ENCODE peak calls at places on chromosome 17, in six cellular contexts. V, K, A, I, E and B are unnamed samples.

GRCh38 chr17:28878158-28878910 is 19.2 kb downstream of the FLOT2 start:
- ATAC-seq in V (no peak), A (no peak), E (no peak), K (no peak), I (no peak), B (no peak)

GRCh38 chr17:69828087-69828486 is 246.9 kb upstream of the KCNJ16 start:
- ATAC-seq in V (no peak), A (peak; percentile 92), E (no peak), I (no peak), K (no peak), B (no peak)

GRCh38 chr17:62704381-62704971 is 77.0 kb downstream of the MRC2 start:
- ATAC-seq in A (peak; percentile 39), I (no peak), K (peak; percentile 6), V (peak; percentile 41), E (peak; percentile 20), B (peak; percentile 40)

GRCh38 chr17:81160306-81160705 is 5.0 kb upstream of the PVALEF start:
- ATAC-seq in V (no peak), K (no peak), E (no peak), I (peak; percentile 37), A (peak; percentile 81), B (no peak)

GRCh38 chr17:27241346-27241946 is 52.5 kb upstream of the WSB1 start:
- ATAC-seq in I (no peak), E (no peak), V (peak; percentile 21), A (no peak), K (no peak), B (no peak)

GRCh38 chr17:75828051-75828400 is 16.2 kb downstream of the UNC13D start:
- ATAC-seq in K (no peak), I (no peak), V (peak; percentile 0), E (no peak), A (no peak), B (no peak)

GRCh38 chr17:19744922-19745757 is 3.0 kb downstream of the ALDH3A1 start:
- ATAC-seq in V (peak; percentile 95), I (peak; percentile 82), A (peak; percentile 90), E (peak; percentile 12), K (peak; percentile 96), B (peak; percentile 92)

GRCh38 chr17:56292628-56293027 is 139.4 kb downstream of the ANKFN1 start:
- ATAC-seq in K (no peak), A (no peak), E (no peak), V (no peak), I (no peak), B (no peak)

GRCh38 chr17:76824103-76824502 is 44.1 kb upstream of the MGAT5B start:
- ATAC-seq in E (no peak), K (no peak), I (no peak), A (no peak), V (no peak), B (no peak)

GRCh38 chr17:50793007-50793406 is 25.7 kb upstream of the ANKRD40CL start:
- ATAC-seq in E (no peak), A (no peak), V (peak; percentile 22), I (no peak), K (no peak), B (no peak)

GRCh38 chr17:29791336-29791735 is 138.7 kb downstream of the SSH2 start:
- ATAC-seq in K (no peak), E (no peak), I (no peak), A (no peak), V (no peak), B (no peak)

GRCh38 chr17:76036497-76037380 is 9.6 kb upstream of the EVPL start:
- ATAC-seq in V (no peak), A (peak; percentile 15), E (no peak), I (no peak), K (peak; percentile 61), B (peak; percentile 69)

GRCh38 chr17:41823141-41823524 is 10.3 kb downstream of the FKBP10 start:
- ATAC-seq in E (no peak), A (no peak), I (no peak), V (peak; percentile 8), K (peak; percentile 12), B (no peak)
- TF ChIP-seq POLR2A in E (no peak), A (no peak), I (no peak), V (no peak), K (no peak), B (no peak)

DNA sequence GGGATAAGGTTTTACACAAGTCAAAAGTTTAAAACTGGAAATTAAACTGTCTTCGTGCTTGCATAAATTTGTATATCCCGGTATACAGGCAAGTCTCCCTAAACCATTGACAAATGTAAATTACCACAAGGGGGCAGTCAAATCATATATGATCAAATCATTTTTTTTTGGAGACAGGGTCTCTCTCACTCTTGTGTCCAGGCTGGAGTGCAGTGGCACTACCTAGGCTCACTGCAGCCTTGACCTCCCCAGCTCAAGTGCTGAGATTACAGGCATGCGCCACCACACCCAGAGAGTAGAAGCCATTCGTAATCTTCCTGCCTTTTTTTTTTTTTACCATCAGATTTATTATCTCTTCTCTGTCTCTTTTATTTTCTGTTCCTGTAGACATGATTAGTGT is 18.5 kb downstream of the TOP2A start:
- ATAC-seq in V (peak; percentile 86), E (peak; percentile 86), K (peak; percentile 75), I (no peak), A (peak; percentile 44), B (no peak)
- TF ChIP-seq POLR2A in V (no peak), E (no peak), K (no peak), I (no peak), A (no peak), B (no peak)

GRCh38 chr17:5234645-5235576 is at the start of gene SCIMP:
- ATAC-seq in A (peak; percentile 78), K (no peak), E (no peak), V (no peak), I (peak; percentile 42), B (peak; percentile 61)
- TF ChIP-seq POLR2A in A (no peak), K (no peak), E (no peak), V (no peak), I (no peak), B (no peak)

GRCh38 chr17:5097101-5097834 is 14.4 kb downstream of the ZNF232 start:
- ATAC-seq in E (no peak), K (no peak), I (peak; percentile 71), V (no peak), A (peak; percentile 90), B (peak; percentile 78)
- TF ChIP-seq POLR2A in E (no peak), K (no peak), I (no peak), V (no peak), A (no peak), B (no peak)

DNA sequence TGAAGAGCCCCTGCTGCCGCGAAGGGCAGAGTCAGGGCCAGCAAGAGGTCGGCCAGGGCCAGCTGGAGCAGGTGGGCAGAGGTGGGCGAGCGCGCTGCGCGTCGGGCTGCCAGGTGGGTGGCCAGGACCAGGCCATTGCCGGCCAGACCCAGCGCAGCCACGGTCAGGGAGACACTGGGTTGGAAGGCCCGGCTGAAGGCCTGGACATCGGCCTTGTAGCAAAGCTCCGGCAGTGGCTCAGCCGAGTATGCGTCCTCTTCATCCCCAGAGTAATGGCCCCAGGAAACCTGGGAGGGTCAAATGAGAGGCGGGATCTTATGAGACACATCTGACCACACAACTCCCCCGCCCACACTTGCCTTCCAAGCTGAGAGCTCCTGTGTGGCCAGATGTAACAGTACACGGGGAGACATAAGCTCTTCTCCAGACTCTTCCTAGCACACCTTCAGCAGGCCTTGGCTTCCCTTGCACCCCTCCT is 1.3 kb downstream of the CCR10 start:
- ATAC-seq in K (no peak), V (no peak), I (no peak), A (no peak), E (no peak), B (no peak)
- TF ChIP-seq POLR2A in K (no peak), V (no peak), I (no peak), A (no peak), E (no peak), B (no peak)

DNA sequence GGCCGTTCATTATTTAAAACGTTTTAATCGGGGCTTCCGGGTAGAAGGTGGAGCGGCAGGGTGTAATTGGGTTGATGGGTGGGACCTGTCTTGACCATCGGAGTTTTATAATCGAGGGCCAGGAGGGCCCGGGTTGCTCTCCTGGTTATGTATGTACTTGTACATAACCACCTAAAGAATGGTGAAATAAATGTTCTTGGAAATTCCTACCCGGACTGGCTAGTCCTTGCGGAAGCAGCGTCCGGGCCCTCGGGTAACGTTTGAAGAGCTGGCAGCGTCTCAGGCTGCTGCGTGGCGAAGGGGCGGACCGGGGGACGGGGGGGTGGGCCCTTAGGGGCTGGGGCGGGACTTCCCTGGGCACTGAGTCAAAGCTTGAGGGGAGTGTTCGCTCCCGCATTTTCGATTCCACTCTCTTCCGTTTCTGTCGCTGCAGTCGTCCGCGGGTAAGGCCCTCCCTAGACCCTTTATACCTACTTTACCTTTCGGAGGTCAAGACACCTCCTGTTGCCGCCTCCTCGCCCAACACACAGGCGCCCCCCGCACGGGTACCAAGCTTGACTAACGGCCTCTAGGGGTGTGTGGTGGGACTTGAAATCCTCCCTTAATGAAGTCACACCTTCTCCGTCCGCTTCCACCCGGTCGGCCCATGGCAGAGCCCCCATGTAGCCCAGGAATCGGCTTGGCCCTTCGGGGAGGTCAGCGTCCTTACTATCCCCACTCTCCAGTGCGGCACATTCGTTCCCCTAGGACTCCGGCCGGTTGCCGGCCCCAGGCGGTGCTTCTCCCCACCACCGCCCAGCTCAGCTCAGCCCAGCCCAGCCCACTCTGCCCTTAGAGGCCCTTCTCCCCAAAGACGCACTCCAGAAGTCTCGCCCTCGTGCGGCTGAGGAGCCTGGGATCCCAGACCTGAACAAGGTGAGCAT is at the start of gene TMEM106A:
- ATAC-seq in E (peak; percentile 90), I (peak; percentile 91), A (peak; percentile 94), V (peak; percentile 91), K (peak; percentile 88), B (peak; percentile 91)
- TF ChIP-seq POLR2A in E (peak; percentile 47), I (no peak), A (no peak), V (peak; percentile 20), K (peak; percentile 71), B (peak; percentile 56)

GRCh38 chr17:16486373-16487250 is 5.4 kb downstream of the LRRC75A start:
- ATAC-seq in A (peak; percentile 82), V (no peak), E (no peak), K (peak; percentile 58), I (peak; percentile 81), B (peak; percentile 67)
- TF ChIP-seq POLR2A in A (no peak), V (no peak), E (no peak), K (no peak), I (no peak), B (no peak)

GRCh38 chr17:57892820-57893595 is 43.2 kb upstream of the MRPS23 start:
- ATAC-seq in I (peak; percentile 94), V (peak; percentile 69), K (peak; percentile 80), E (peak; percentile 77), A (peak; percentile 87), B (peak; percentile 90)
- TF ChIP-seq POLR2A in I (peak; percentile 53), V (no peak), K (no peak), E (no peak), A (no peak), B (peak; percentile 42)

DNA sequence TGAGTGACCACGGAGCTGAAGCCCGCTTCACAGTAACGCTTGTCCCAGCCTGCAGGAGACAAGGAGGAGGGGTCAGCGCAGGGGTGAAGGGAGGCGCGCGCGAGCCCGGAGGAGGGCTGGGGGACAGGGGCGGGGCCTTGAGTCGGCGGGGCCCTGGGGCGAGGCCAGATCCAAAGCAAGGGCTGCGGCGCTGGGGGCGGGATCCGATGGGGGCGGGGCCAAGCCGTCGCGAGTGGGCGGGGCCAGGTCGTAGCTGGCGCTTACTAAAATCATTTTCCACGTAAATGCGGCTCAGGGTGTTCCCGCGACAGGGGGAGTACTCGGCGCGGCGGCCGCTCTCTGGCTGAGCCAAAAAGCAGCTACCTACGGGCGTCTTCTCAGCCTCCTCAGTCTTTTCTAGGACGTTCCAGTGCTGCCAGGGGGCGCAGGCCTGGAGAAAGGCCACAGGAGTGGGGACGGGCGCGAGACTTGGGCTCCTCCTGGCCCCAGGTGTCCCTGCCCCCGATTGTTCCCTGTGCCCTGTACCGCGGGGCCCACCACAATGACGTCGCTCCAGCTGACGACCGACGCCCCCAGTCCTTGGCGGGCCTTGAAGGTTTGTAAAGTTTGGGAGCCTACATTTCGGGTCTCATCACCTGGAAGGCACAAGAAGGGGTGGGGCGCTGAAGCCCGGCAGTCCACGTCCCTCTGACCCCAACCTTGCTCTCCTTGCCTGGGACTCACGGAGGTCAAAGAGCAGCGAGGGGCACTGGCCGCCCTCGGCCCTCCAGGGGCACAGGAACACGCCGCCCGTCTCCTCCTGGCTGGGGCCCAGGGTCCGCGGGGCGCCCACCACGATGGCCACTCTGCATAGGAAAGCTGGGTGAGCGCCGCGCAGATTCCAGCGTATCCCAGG is 3.9 kb downstream of the ITGA2B start:
- ATAC-seq in E (peak; percentile 73), V (peak; percentile 94), K (peak; percentile 93), I (peak; percentile 88), A (peak; percentile 91), B (peak; percentile 94)
- TF ChIP-seq POLR2A in E (peak; percentile 31), V (no peak), K (no peak), I (peak; percentile 16), A (no peak), B (no peak)